ENCODE peak calls at places on chromosomes 16 and 17, in four cellular contexts. D, W, U and T are unnamed samples.

GRCh38 chr17:7650509-7651096 is at the start of gene ATP1B2:
- DNase-seq in U (no peak), D (peak; percentile 90), W (peak; percentile 66), T (no peak)

GRCh38 chr16:10616744-10617640 is 36.6 kb upstream of the EMP2 start:
- DNase-seq in U (no peak), D (no peak), W (peak; percentile 39), T (no peak)

GRCh38 chr16:71441348-71441781 is 489 bp downstream of the TLE7 start:
- DNase-seq in U (no peak), D (no peak), W (no peak), T (no peak)

GRCh38 chr16:64751906-64752305 is 370.0 kb downstream of the CDH11 start:
- DNase-seq in D (no peak), U (peak; percentile 26), W (no peak), T (peak; percentile 75)

GRCh38 chr17:42953669-42954068 is 10.6 kb downstream of the AARSD1 start:
- DNase-seq in D (no peak), W (no peak), U (no peak), T (no peak)

GRCh38 chr17:48432820-48433775 is 3.1 kb upstream of the SKAP1 start:
- DNase-seq in U (no peak), D (no peak), W (no peak), T (no peak)

GRCh38 chr17:7897090-7897489 is 8.5 kb downstream of the CHD3 start:
- DNase-seq in D (no peak), U (no peak), W (no peak), T (no peak)

GRCh38 chr16:51538707-51539604 is 387.9 kb upstream of the SALL1 start:
- DNase-seq in U (peak; percentile 85), D (peak; percentile 88), W (no peak), T (peak; percentile 45)

GRCh38 chr17:6101706-6102105 is 31.5 kb downstream of the WSCD1 start:
- DNase-seq in D (no peak), U (no peak), W (no peak), T (no peak)

GRCh38 chr17:32912218-32912897 is 15.6 kb upstream of the TMEM98 start:
- DNase-seq in W (peak; percentile 48), D (no peak), U (no peak), T (no peak)

GRCh38 chr17:64262422-64263260 is at the start of gene TEX2:
- DNase-seq in U (no peak), W (peak; percentile 75), D (peak; percentile 59), T (no peak)

GRCh38 chr16:66159987-66160386 is 206.5 kb upstream of the CDH5 start:
- DNase-seq in W (no peak), D (no peak), U (no peak), T (no peak)

GRCh38 chr16:9934723-9935508 is 247.3 kb downstream of the GRIN2A start:
- DNase-seq in W (peak; percentile 16), U (no peak), D (no peak), T (no peak)

GRCh38 chr16:66289986-66290385 is 76.5 kb upstream of the CDH5 start:
- DNase-seq in U (no peak), W (no peak), D (no peak), T (no peak)

GRCh38 chr16:10103700-10104099 is 78.5 kb downstream of the GRIN2A start:
- DNase-seq in U (no peak), D (no peak), W (no peak), T (no peak)

GRCh38 chr17:44826123-44826790 is 3.8 kb downstream of the GJC1 start:
- DNase-seq in W (no peak), D (no peak), U (no peak), T (no peak)

GRCh38 chr16:67883146-67883871 is 1.4 kb upstream of the NRN1L start:
- DNase-seq in D (no peak), U (no peak), W (no peak), T (no peak)

GRCh38 chr16:74770826-74771526 is 3.6 kb downstream of the FA2H start:
- DNase-seq in U (no peak), W (no peak), D (no peak), T (no peak)

GRCh38 chr17:31907342-31907975 is 6.0 kb upstream of the UTP6 start:
- DNase-seq in U (peak; percentile 81), D (no peak), W (peak; percentile 24), T (no peak)

GRCh38 chr17:67431210-67432015 is 54.3 kb downstream of the PITPNC1 start:
- DNase-seq in U (peak; percentile 78), W (no peak), D (peak; percentile 45), T (no peak)

GRCh38 chr17:64115043-64115698 is 14.8 kb downstream of the ERN1 start:
- DNase-seq in D (no peak), U (no peak), W (no peak), T (no peak)

GRCh38 chr16:24381470-24382118 is 125.5 kb downstream of the CACNG3 start:
- DNase-seq in D (no peak), U (no peak), W (no peak), T (no peak)

GRCh38 chr17:413706-414440 is 61.3 kb upstream of the RPH3AL start:
- DNase-seq in W (no peak), D (no peak), U (no peak), T (no peak)

GRCh38 chr16:51408357-51408756 is 257.3 kb upstream of the SALL1 start:
- DNase-seq in U (no peak), D (peak; percentile 42), W (no peak), T (no peak)

GRCh38 chr17:81511800-81512559 is 619 bp downstream of the ACTG1 start:
- DNase-seq in D (no peak), W (no peak), U (no peak), T (no peak)

GRCh38 chr17:3935825-3936355 is 19.6 kb upstream of the P2RX1 start:
- DNase-seq in U (no peak), W (no peak), D (no peak), T (peak; percentile 23)

GRCh38 chr17:71978435-71978834 is 142.4 kb upstream of the SOX9 start:
- DNase-seq in D (no peak), W (no peak), U (no peak), T (no peak)

GRCh38 chr16:14310519-14310991 is 239.4 kb downstream of the MRTFB start:
- DNase-seq in U (no peak), W (peak; percentile 48), D (peak; percentile 56), T (no peak)

GRCh38 chr17:8118769-8119574 is 658 bp upstream of the ALOXE3 start:
- DNase-seq in W (peak; percentile 90), D (peak; percentile 90), U (no peak), T (no peak)

GRCh38 chr16:50497592-50497991 is 50.6 kb upstream of the NKD1 start:
- DNase-seq in W (no peak), D (no peak), U (peak; percentile 8), T (peak; percentile 0)

GRCh38 chr17:78528541-78528940 is 48.7 kb downstream of the DNAH17 start:
- DNase-seq in U (no peak), D (no peak), W (no peak), T (no peak)

GRCh38 chr16:70750893-70751467 is 50.0 kb downstream of the VAC14 start:
- DNase-seq in W (peak; percentile 92), U (peak; percentile 87), D (no peak), T (peak; percentile 40)

GRCh38 chr16:68324336-68324735 is 13.5 kb downstream of the PRMT7 start:
- DNase-seq in D (no peak), W (no peak), U (no peak), T (no peak)

GRCh38 chr17:71975331-71975801 is 145.5 kb upstream of the SOX9 start:
- DNase-seq in D (no peak), U (peak; percentile 18), W (peak; percentile 68), T (no peak)

GRCh38 chr17:29682054-29682453 is 59.3 kb upstream of the CORO6 start:
- DNase-seq in W (no peak), D (no peak), U (no peak), T (no peak)
- TF ChIP-seq CTCF in W (no peak), D (no peak), U (no peak), T (no peak)

DNA sequence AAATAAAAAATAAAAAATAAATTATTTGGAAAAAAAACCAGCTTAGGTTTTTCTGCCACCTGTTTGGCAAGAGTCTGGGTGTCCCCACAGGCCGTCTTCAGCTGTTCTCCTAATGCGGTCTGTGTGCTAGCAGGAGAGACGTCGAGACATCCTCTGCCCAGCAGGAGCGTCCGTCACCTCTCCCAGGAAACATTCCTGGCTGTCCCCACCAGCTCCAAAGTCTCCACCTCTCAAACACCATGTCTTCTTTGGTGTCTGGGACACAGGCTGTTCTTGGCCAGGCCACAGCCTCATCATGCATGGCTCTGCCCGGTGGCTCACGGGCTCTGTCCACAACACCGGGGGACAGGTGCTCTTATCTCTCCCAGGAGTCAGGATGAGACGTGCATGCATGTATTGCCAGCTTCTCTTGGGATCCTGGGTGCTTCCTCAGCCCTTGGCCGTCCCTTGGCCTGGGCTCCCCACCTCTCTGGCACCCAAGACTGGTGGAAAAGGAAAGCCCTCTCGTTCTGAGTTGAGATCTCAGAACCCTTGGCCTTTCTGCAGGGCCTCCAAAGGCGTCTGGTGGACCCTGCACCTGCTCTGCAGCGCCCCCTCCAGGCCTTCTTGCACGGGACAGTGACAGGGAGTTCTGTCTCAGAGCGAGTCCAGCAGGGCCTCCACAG is 84.9 kb upstream of the CBX4 start:
- DNase-seq in D (no peak), U (no peak), W (no peak), T (no peak)
- TF ChIP-seq CTCF in D (peak; percentile 46), U (peak; percentile 51), W (no peak), T (peak; percentile 61)

GRCh38 chr16:73274140-73274539 is 226.2 kb upstream of the ZFHX3 start:
- DNase-seq in U (no peak), D (no peak), W (no peak), T (no peak)

GRCh38 chr16:73262931-73263330 is 215.0 kb upstream of the ZFHX3 start:
- DNase-seq in D (no peak), U (no peak), W (no peak), T (no peak)

GRCh38 chr16:73265124-73265838 is 217.4 kb upstream of the ZFHX3 start:
- DNase-seq in U (no peak), D (no peak), W (no peak), T (no peak)

GRCh38 chr16:73268311-73268997 is 220.5 kb upstream of the ZFHX3 start:
- DNase-seq in U (no peak), D (peak; percentile 10), W (no peak), T (no peak)
- TF ChIP-seq CTCF in U (peak; percentile 35), D (no peak), W (no peak), T (peak; percentile 37)

GRCh38 chr16:933581-933980 is 37.2 kb downstream of the LMF1 start:
- DNase-seq in W (no peak), U (no peak), D (no peak), T (no peak)

GRCh38 chr16:937723-938122 is 33.1 kb downstream of the LMF1 start:
- DNase-seq in D (no peak), U (no peak), W (no peak), T (no peak)

GRCh38 chr16:934178-934577 is 36.6 kb downstream of the LMF1 start:
- DNase-seq in D (no peak), U (no peak), W (no peak), T (no peak)

GRCh38 chr16:937311-937710 is 33.5 kb downstream of the LMF1 start:
- DNase-seq in U (no peak), W (no peak), D (no peak), T (no peak)

GRCh38 chr16:935684-936083 is 35.1 kb downstream of the LMF1 start:
- DNase-seq in U (no peak), D (no peak), W (no peak), T (no peak)
- TF ChIP-seq CTCF in U (no peak), D (no peak), W (no peak), T (no peak)